ENCODE peak calls at places on chromosomes 1 and 21, in eight cellular contexts. M is WTC11, I is A549, V is HCT116, L is endothelial cell of umbilical vein, C is SK-N-SH, X is GM12878, W is NB4. J is an unnamed sample.

GRCh38 chr1:147781056-147781471 is 20.7 kb upstream of the GJA5 start:
- DNase-seq in M (no peak), I (no peak), V (no peak), L (peak; percentile 94), C (no peak), X (no peak), W (no peak), J (no peak)

GRCh38 chr21:31555741-31556191 is 103.7 kb upstream of the SOD1 start:
- DNase-seq in M (peak; percentile 43), I (no peak), V (no peak), L (no peak), C (no peak), X (no peak), W (no peak), J (peak; percentile 54)

GRCh38 chr21:36100971-36101641 is 31.3 kb downstream of the CBR1 start:
- DNase-seq in M (no peak), I (no peak), V (no peak), L (no peak), C (no peak), X (no peak), W (no peak), J (no peak)

GRCh38 chr1:186965847-186966246 is 137.1 kb downstream of the PLA2G4A start:
- DNase-seq in M (no peak), I (no peak), V (no peak), L (no peak), C (no peak), X (no peak), W (no peak), J (no peak)

GRCh38 chr21:41932576-41933258 is 21.1 kb downstream of the C2CD2 start:
- DNase-seq in M (no peak), I (no peak), V (peak; percentile 8), L (no peak), C (peak; percentile 75), X (no peak), W (peak; percentile 44), J (no peak)

GRCh38 chr1:193270996-193271395 is 84.6 kb upstream of the B3GALT2 start:
- DNase-seq in M (no peak), I (no peak), V (no peak), L (no peak), C (no peak), X (peak; percentile 35), W (no peak), J (no peak)

GRCh38 chr1:26607191-26607590 is 77.6 kb downstream of the RPS6KA1 start:
- DNase-seq in M (no peak), I (no peak), V (no peak), L (no peak), C (no peak), X (no peak), W (peak; percentile 58), J (no peak)

GRCh38 chr1:54981466-54981865 is 1.0 kb downstream of the TMEM61 start:
- DNase-seq in M (no peak), I (no peak), V (no peak), L (no peak), C (no peak), X (no peak), W (no peak), J (no peak)

GRCh38 chr1:29793101-29793546 is 556.8 kb downstream of the PTPRU start:
- DNase-seq in M (peak; percentile 96), I (peak; percentile 35), V (peak; percentile 61), L (peak; percentile 72), C (peak; percentile 74), X (no peak), W (peak; percentile 86), J (peak; percentile 62)

GRCh38 chr1:167666416-167666815 is 36.4 kb downstream of the RCSD1 start:
- DNase-seq in M (no peak), I (no peak), V (no peak), L (no peak), C (no peak), X (no peak), W (no peak), J (no peak)

GRCh38 chr1:179867493-179868330 is 9.9 kb downstream of the TOR1AIP2 start:
- DNase-seq in M (peak; percentile 70), I (peak; percentile 64), V (no peak), L (peak; percentile 68), C (peak; percentile 63), X (no peak), W (peak; percentile 57), J (peak; percentile 68)

GRCh38 chr1:155717041-155717440 is 28.1 kb downstream of the DAP3 start:
- DNase-seq in M (no peak), I (no peak), V (no peak), L (no peak), C (no peak), X (peak; percentile 56), W (no peak), J (no peak)

GRCh38 chr1:50724626-50725286 is 235.3 kb downstream of the FAF1 start:
- DNase-seq in M (no peak), I (no peak), V (no peak), L (peak; percentile 33), C (no peak), X (peak; percentile 62), W (peak; percentile 63), J (no peak)

GRCh38 chr1:31029031-31029430 is 36.5 kb downstream of the PUM1 start:
- DNase-seq in M (no peak), I (no peak), V (no peak), L (no peak), C (no peak), X (no peak), W (no peak), J (no peak)

GRCh38 chr1:177780096-177780700 is 189.7 kb downstream of the SEC16B start:
- DNase-seq in M (no peak), I (peak; percentile 24), V (peak; percentile 32), L (peak; percentile 45), C (peak; percentile 40), X (no peak), W (peak; percentile 61), J (peak; percentile 36)

GRCh38 chr1:163205513-163205912 is 2.8 kb upstream of the RGS5 start:
- DNase-seq in M (no peak), I (no peak), V (no peak), L (no peak), C (no peak), X (no peak), W (no peak), J (no peak)

GRCh38 chr1:68384321-68384813 is 65.4 kb downstream of the RPE65 start:
- DNase-seq in M (no peak), I (peak; percentile 63), V (peak; percentile 99), L (peak; percentile 98), C (no peak), X (no peak), W (peak; percentile 2), J (no peak)

GRCh38 chr1:37448691-37449417 is 25.5 kb upstream of the ZC3H12A start:
- DNase-seq in M (no peak), I (no peak), V (no peak), L (no peak), C (no peak), X (no peak), W (peak; percentile 28), J (no peak)

GRCh38 chr21:25563399-25564116 is 43.7 kb downstream of the MRPL39 start:
- DNase-seq in M (no peak), I (no peak), V (no peak), L (peak; percentile 49), C (no peak), X (peak; percentile 87), W (peak; percentile 82), J (no peak)

GRCh38 chr1:77283701-77284425 is 2.0 kb downstream of the AK5 start:
- DNase-seq in M (no peak), I (no peak), V (no peak), L (peak; percentile 12), C (no peak), X (no peak), W (no peak), J (no peak)

GRCh38 chr1:153631047-153632022 is 2.5 kb upstream of the CHTOP start:
- DNase-seq in M (no peak), I (no peak), V (no peak), L (no peak), C (no peak), X (no peak), W (no peak), J (no peak)

GRCh38 chr21:34722684-34723300 is 54.0 kb downstream of the CLIC6 start:
- DNase-seq in M (peak; percentile 76), I (no peak), V (no peak), L (no peak), C (peak; percentile 35), X (no peak), W (no peak), J (no peak)

GRCh38 chr1:18256318-18257235 is 149.0 kb downstream of the IGSF21 start:
- DNase-seq in M (peak; percentile 93), I (peak; percentile 15), V (no peak), L (no peak), C (no peak), X (no peak), W (peak; percentile 35), J (peak; percentile 41)
- TF ChIP-seq MAX in M (no peak), I (no peak), V (no peak), L (no peak), C (no peak), X (no peak), W (no peak), J (no peak)

DNA sequence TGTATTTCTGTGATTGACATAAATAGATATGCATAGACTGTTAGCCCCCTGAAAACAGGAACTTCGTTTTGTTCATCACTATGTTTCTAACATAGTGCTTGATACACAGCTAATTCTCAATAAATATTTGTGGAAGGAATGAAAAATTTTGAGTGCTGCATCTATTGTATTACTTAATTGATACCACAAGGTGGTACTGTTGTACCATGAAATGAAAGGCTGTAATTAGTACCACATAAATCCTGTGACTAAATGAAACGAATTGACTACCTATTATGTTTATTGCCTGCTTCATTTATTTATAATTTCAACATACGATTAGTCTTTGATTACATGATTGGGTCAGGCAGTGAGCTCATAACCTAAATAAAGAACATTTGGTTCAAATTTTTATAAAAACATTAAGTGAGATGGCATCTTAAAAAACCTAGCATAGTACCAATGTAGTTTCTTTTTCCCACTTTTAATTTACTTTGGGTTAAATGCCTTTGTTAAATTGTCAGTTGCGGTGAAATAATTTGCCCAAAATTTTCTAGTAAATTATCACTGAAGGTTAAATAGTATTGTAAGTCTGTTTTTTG is 15.0 kb upstream of the TGFB2 start:
- DNase-seq in M (no peak), I (peak; percentile 43), V (peak; percentile 31), L (peak; percentile 64), C (peak; percentile 56), X (no peak), W (peak; percentile 45), J (no peak)
- TF ChIP-seq MAX in M (no peak), I (no peak), V (no peak), L (no peak), C (no peak), X (no peak), W (no peak), J (no peak)

GRCh38 chr1:3292051-3292722 is 162.3 kb upstream of the ARHGEF16 start:
- DNase-seq in M (no peak), I (no peak), V (no peak), L (no peak), C (no peak), X (no peak), W (no peak), J (no peak)
- TF ChIP-seq MAX in M (no peak), I (no peak), V (no peak), L (no peak), C (no peak), X (no peak), W (no peak), J (no peak)

GRCh38 chr1:84442256-84442655 is 36.8 kb upstream of the RPF1 start:
- DNase-seq in M (no peak), I (peak; percentile 16), V (peak; percentile 67), L (peak; percentile 89), C (peak; percentile 18), X (peak; percentile 73), W (peak; percentile 91), J (no peak)
- TF ChIP-seq MAX in M (no peak), I (no peak), V (peak; percentile 12), L (no peak), C (no peak), X (no peak), W (no peak), J (no peak)